ENCODE peak calls at places on chromosomes 1 and 21, in nine cellular contexts. L is astrocyte of the cerebellum; M is NCI-H774; F is stimulated activated naive CD8-positive, alpha-beta T cell treated with anti-CD3 and anti-CD28 coated beads, Interleukin-15, amount 100 ng/mL, for 72 hours; J is astrocyte of the spinal cord; S is CD8-positive, alpha-beta T cell; G is HEK293T; C is cardiac fibroblast; P is T-helper 2 cell. V is an unnamed sample.

GRCh38 chr1:183032122-183032921 is 9.1 kb downstream of the LAMC1 start:
- DNase-seq in L (no peak), M (no peak), F (no peak), J (peak; percentile 63), S (no peak), G (no peak), C (no peak), P (no peak), V (no peak)

GRCh38 chr21:26965091-26965566 is 1.8 kb downstream of the ADAMTS5 start:
- DNase-seq in L (no peak), M (no peak), F (no peak), J (peak; percentile 14), S (no peak), G (no peak), C (no peak), P (no peak), V (no peak)

GRCh38 chr1:113931456-113931855 is 2.3 kb downstream of the HIPK1 start:
- DNase-seq in L (peak; percentile 38), M (no peak), F (no peak), J (peak; percentile 83), S (no peak), G (no peak), C (peak; percentile 65), P (no peak), V (no peak)

GRCh38 chr1:33176362-33176850 is 5.4 kb downstream of the TRIM62 start:
- DNase-seq in L (no peak), M (no peak), F (no peak), J (no peak), S (no peak), G (no peak), C (peak; percentile 20), P (no peak), V (no peak)

GRCh38 chr1:232142403-232143314 is 487.3 kb downstream of the SIPA1L2 start:
- DNase-seq in L (peak; percentile 89), M (no peak), F (no peak), J (peak; percentile 91), S (no peak), G (no peak), C (peak; percentile 82), P (no peak), V (no peak)

GRCh38 chr1:53048960-53049573 is 12.9 kb upstream of the PODN start:
- DNase-seq in L (no peak), M (no peak), F (no peak), J (no peak), S (no peak), G (no peak), C (no peak), P (no peak), V (no peak)

GRCh38 chr21:42243026-42243425 is 24.1 kb downstream of the ABCG1 start:
- DNase-seq in L (no peak), M (no peak), F (no peak), J (no peak), S (no peak), G (no peak), C (no peak), P (no peak), V (no peak)

GRCh38 chr1:94025383-94026340 is 95.3 kb downstream of the ABCA4 start:
- DNase-seq in L (peak; percentile 64), M (peak; percentile 68), F (no peak), J (peak; percentile 77), S (no peak), G (peak; percentile 82), C (peak; percentile 88), P (no peak), V (peak; percentile 68)

GRCh38 chr1:239952348-239953307 is 139.1 kb upstream of the FMN2 start:
- DNase-seq in L (no peak), M (peak; percentile 13), F (no peak), J (no peak), S (no peak), G (peak; percentile 63), C (no peak), P (no peak), V (peak; percentile 9)

GRCh38 chr21:42754270-42754933 is 101.0 kb downstream of the PDE9A start:
- DNase-seq in L (no peak), M (no peak), F (no peak), J (no peak), S (no peak), G (no peak), C (no peak), P (no peak), V (no peak)

GRCh38 chr1:11495579-11495978 is 16.6 kb downstream of the DISP3 start:
- DNase-seq in L (no peak), M (no peak), F (no peak), J (no peak), S (no peak), G (no peak), C (no peak), P (no peak), V (no peak)

GRCh38 chr1:61081637-61082335 is 575 bp upstream of the NFIA start:
- DNase-seq in L (no peak), M (peak; percentile 50), F (peak; percentile 84), J (peak; percentile 71), S (peak; percentile 50), G (peak; percentile 73), C (peak; percentile 79), P (peak; percentile 60), V (peak; percentile 74)

GRCh38 chr1:36161656-36162531 is 5.9 kb downstream of the MAP7D1 start:
- DNase-seq in L (no peak), M (no peak), F (peak; percentile 64), J (no peak), S (peak; percentile 64), G (no peak), C (peak; percentile 29), P (no peak), V (no peak)

GRCh38 chr1:17097787-17098186 is 21.5 kb downstream of the PADI2 start:
- DNase-seq in L (no peak), M (no peak), F (no peak), J (no peak), S (no peak), G (no peak), C (no peak), P (no peak), V (no peak)

GRCh38 chr1:207828485-207829158 is 76.8 kb downstream of the CD46 start:
- DNase-seq in L (peak; percentile 63), M (peak; percentile 9), F (peak; percentile 60), J (peak; percentile 87), S (peak; percentile 55), G (peak; percentile 80), C (peak; percentile 92), P (peak; percentile 47), V (peak; percentile 70)

GRCh38 chr1:68213843-68214242 is 18.5 kb downstream of the WLS start:
- DNase-seq in L (no peak), M (no peak), F (no peak), J (peak; percentile 76), S (no peak), G (no peak), C (peak; percentile 89), P (no peak), V (no peak)

GRCh38 chr21:32370971-32371766 is 21.6 kb downstream of the URB1 start:
- DNase-seq in L (no peak), M (no peak), F (no peak), J (peak; percentile 30), S (no peak), G (no peak), C (peak; percentile 14), P (no peak), V (no peak)

GRCh38 chr1:197915797-197916686 is 1.1 kb upstream of the LHX9 start:
- DNase-seq in L (no peak), M (peak; percentile 56), F (peak; percentile 21), J (peak; percentile 57), S (no peak), G (peak; percentile 84), C (peak; percentile 63), P (no peak), V (peak; percentile 95)

GRCh38 chr1:1550591-1551432 is 10.4 kb upstream of the TMEM240 start:
- DNase-seq in L (no peak), M (no peak), F (no peak), J (peak; percentile 63), S (no peak), G (peak; percentile 46), C (peak; percentile 56), P (no peak), V (peak; percentile 28)

GRCh38 chr1:233075045-233075444 is 124.6 kb downstream of the NTPCR start:
- DNase-seq in L (peak; percentile 42), M (no peak), F (no peak), J (peak; percentile 68), S (no peak), G (no peak), C (no peak), P (no peak), V (no peak)

GRCh38 chr1:33696311-33696710 is 167.6 kb upstream of the HMGB4 start:
- DNase-seq in L (no peak), M (no peak), F (no peak), J (no peak), S (no peak), G (no peak), C (no peak), P (no peak), V (no peak)

GRCh38 chr21:45057886-45058285 is 16.5 kb upstream of the ADARB1 start:
- DNase-seq in L (no peak), M (no peak), F (no peak), J (no peak), S (no peak), G (no peak), C (no peak), P (no peak), V (no peak)

GRCh38 chr1:168833801-168834224 is 104.8 kb upstream of the DPT start:
- DNase-seq in L (no peak), M (no peak), F (no peak), J (no peak), S (peak; percentile 32), G (no peak), C (no peak), P (no peak), V (no peak)

GRCh38 chr1:195756109-195756508 is 852.1 kb downstream of the KCNT2 start:
- DNase-seq in L (no peak), M (no peak), F (no peak), J (no peak), S (no peak), G (no peak), C (no peak), P (no peak), V (no peak)

GRCh38 chr1:243549108-243549507 is 293.3 kb downstream of the SDCCAG8 start:
- DNase-seq in L (no peak), M (no peak), F (no peak), J (peak; percentile 73), S (no peak), G (no peak), C (peak; percentile 36), P (no peak), V (no peak)

GRCh38 chr1:21896652-21897532 is 40.2 kb downstream of the HSPG2 start:
- DNase-seq in L (no peak), M (no peak), F (no peak), J (no peak), S (no peak), G (no peak), C (peak; percentile 73), P (no peak), V (peak; percentile 36)

GRCh38 chr21:33478858-33479678 is 706 bp downstream of the TMEM50B start:
- DNase-seq in L (no peak), M (no peak), F (peak; percentile 42), J (peak; percentile 31), S (peak; percentile 45), G (peak; percentile 40), C (peak; percentile 32), P (peak; percentile 15), V (peak; percentile 73)

GRCh38 chr1:167000546-167000945 is 11.5 kb downstream of the MAEL start:
- DNase-seq in L (no peak), M (no peak), F (no peak), J (no peak), S (no peak), G (no peak), C (no peak), P (no peak), V (no peak)

GRCh38 chr1:19676438-19676922 is 11.8 kb downstream of the HTR6 start:
- DNase-seq in L (peak; percentile 38), M (no peak), F (no peak), J (peak; percentile 53), S (peak; percentile 18), G (peak; percentile 53), C (peak; percentile 78), P (no peak), V (peak; percentile 92)

GRCh38 chr1:241716915-241717651 is 65.0 kb downstream of the WDR64 start:
- DNase-seq in L (no peak), M (no peak), F (peak; percentile 14), J (no peak), S (peak; percentile 17), G (no peak), C (no peak), P (no peak), V (no peak)

GRCh38 chr1:167517535-167518330 is 596 bp downstream of the CD247 start:
- DNase-seq in L (no peak), M (no peak), F (peak; percentile 92), J (no peak), S (peak; percentile 87), G (no peak), C (no peak), P (peak; percentile 83), V (no peak)

V was measured in neural progenitor cell.